ENCODE peak calls at places on chromosome 19, in six cellular contexts. J is right atrium auricular region, I is AG04450, B is body of pancreas, K is thoracic aorta, E is mucosa of descending colon. S is an unnamed sample. For H3K9me3, the result is how much of the 10 kb centered on the place peaks cover.

GRCh38 chr19:29849234-29849633 is 37.4 kb downstream of the CCNE1 start:
- DNase-seq in K (no peak), B (no peak), J (no peak), E (no peak), I (no peak), S (no peak)

GRCh38 chr19:24166055-24166454 is 79.1 kb downstream of the ZNF254 start:
- DNase-seq in E (no peak), B (no peak), K (no peak), I (no peak), J (no peak), S (no peak)

GRCh38 chr19:1177322-1178114 is 3.5 kb upstream of the SBNO2 start:
- DNase-seq in E (peak), K (no peak), J (peak), B (no peak), I (peak), S (no peak)

GRCh38 chr19:44948763-44949374 is 3.0 kb downstream of the APOC2 start:
- DNase-seq in B (no peak), E (no peak), I (no peak), J (no peak), K (no peak), S (no peak)

GRCh38 chr19:33644284-33644836 is 22.6 kb downstream of the CHST8 start:
- DNase-seq in K (no peak), J (no peak), I (no peak), B (no peak), E (no peak), S (no peak)

GRCh38 chr19:55537741-55538111 is 793 bp upstream of the SBK2 start:
- DNase-seq in K (no peak), E (no peak), B (no peak), I (no peak), J (no peak), S (no peak)

GRCh38 chr19:1009043-1009975 is 9.1 kb downstream of the GRIN3B start:
- DNase-seq in I (peak), K (no peak), E (peak), B (no peak), J (no peak), S (no peak)

GRCh38 chr19:41753159-41753558 is 2.2 kb upstream of the CEACAM6 start:
- DNase-seq in B (peak), J (no peak), K (no peak), I (no peak), E (peak), S (peak)

GRCh38 chr19:13621413-13621812 is 115.1 kb upstream of the CACNA1A start:
- DNase-seq in B (no peak), E (no peak), K (no peak), I (peak), J (no peak), S (no peak)

GRCh38 chr19:13082192-13083007 is 20.3 kb downstream of the LYL1 start:
- DNase-seq in E (no peak), J (no peak), I (no peak), B (no peak), K (no peak), S (no peak)

GRCh38 chr19:57027360-57027759 is 92.4 kb upstream of the USP29 start:
- DNase-seq in J (no peak), I (no peak), K (no peak), E (no peak), B (no peak), S (no peak)

GRCh38 chr19:57031156-57031555 is 88.6 kb upstream of the USP29 start:
- DNase-seq in I (no peak), J (no peak), E (no peak), K (no peak), B (no peak), S (no peak)

GRCh38 chr19:57026476-57026875 is 93.3 kb upstream of the USP29 start:
- DNase-seq in J (no peak), E (no peak), B (no peak), K (no peak), I (no peak), S (no peak)

GRCh38 chr19:57025491-57025890 is 94.3 kb upstream of the USP29 start:
- DNase-seq in K (no peak), B (no peak), E (no peak), J (no peak), I (no peak), S (no peak)

DNA sequence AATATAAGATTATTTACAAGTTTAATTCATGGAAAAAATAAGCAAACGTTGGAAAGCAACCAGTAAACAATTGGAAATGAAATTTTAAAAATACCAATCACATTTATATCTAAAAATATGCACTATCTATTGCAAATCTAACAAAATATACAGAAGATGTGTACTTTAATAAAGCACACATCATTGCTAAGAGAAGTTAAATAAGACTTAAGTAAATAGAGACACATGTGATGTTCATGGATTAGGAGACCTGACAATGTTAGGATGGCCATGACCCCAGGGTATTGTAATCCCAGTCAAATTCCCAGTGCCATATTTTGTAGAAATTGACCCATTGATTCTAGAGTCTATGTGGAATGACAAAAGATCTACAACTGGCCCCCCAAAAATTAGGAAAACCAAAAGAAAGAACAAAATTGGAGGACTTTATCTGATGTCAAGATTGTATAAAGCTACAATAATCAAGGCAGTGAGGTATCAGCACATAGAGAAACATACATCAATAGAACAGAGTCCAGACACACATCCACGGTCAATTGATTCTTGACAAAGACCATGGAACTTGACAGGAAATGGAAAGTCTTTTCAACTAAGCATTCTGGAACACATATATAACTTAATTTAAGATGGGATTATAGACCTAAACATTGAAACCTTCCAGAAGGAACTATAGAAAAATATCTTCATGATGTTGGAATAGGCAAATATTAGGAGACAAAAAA is 90.8 kb upstream of the USP29 start:
- DNase-seq in I (no peak), E (no peak), J (no peak), K (no peak), B (no peak), S (no peak)
- H3K9me3 ChIP-seq in I (half or more), E (half or more), J (under half), K (under half), B (under half), S (under half)

GRCh38 chr19:17946965-17947784 is 14.4 kb downstream of the CCDC124 start:
- DNase-seq in B (peak), J (no peak), I (no peak), K (no peak), E (no peak), S (no peak)
- TF ChIP-seq CTCF in B (no peak), J (no peak), I (no peak), K (no peak), E (no peak), S (no peak)

GRCh38 chr19:51861870-51862622 is 25.7 kb downstream of the ZNF577 start:
- DNase-seq in K (no peak), J (no peak), E (no peak), B (no peak), I (no peak), S (no peak)
- H3K9me3 ChIP-seq in K (half or more), J (half or more), E (half or more), B (under half), I (under half), S (half or more)

GRCh38 chr19:11031421-11032070 is 57.7 kb upstream of the LDLR start:
- DNase-seq in J (no peak), B (no peak), K (no peak), I (no peak), E (no peak), S (no peak)
- TF ChIP-seq CTCF in J (no peak), B (no peak), K (no peak), I (no peak), E (no peak), S (no peak)

GRCh38 chr19:43895727-43896126 is 39.4 kb downstream of the ZNF45 start:
- DNase-seq in J (no peak), B (no peak), K (no peak), E (no peak), I (no peak), S (no peak)

GRCh38 chr19:43906774-43907173 is 28.3 kb downstream of the ZNF45 start:
- DNase-seq in E (no peak), I (no peak), J (no peak), B (no peak), K (no peak), S (no peak)

GRCh38 chr19:43905897-43906296 is 29.2 kb downstream of the ZNF45 start:
- DNase-seq in E (no peak), J (no peak), B (no peak), I (no peak), K (no peak), S (no peak)

GRCh38 chr19:43902399-43902798 is 32.7 kb downstream of the ZNF45 start:
- DNase-seq in J (no peak), E (no peak), K (no peak), I (no peak), B (no peak), S (no peak)

GRCh38 chr19:43901395-43902390 is 33.4 kb downstream of the ZNF45 start:
- DNase-seq in K (no peak), J (peak), I (peak), B (peak), E (peak), S (peak)
- H3K9me3 ChIP-seq in K (under half), J (under half), I (under half), B (under half), E (half or more), S (under half)

S was measured in CD4-positive, alpha-beta T cell.